ENCODE peak calls at places on chromosome X, in nine cellular contexts. T, Y, C, X, K, S, L, Q and R are unnamed samples.

GRCh38 chrX:113954297-113954696 is 629.6 kb upstream of the HTR2C start:
- DNase-seq in T (no peak), Y (no peak), C (no peak), X (no peak), K (no peak), S (no peak), L (no peak), Q (no peak), R (no peak)

GRCh38 chrX:41737065-41737464 is 13.1 kb downstream of the GPR82 start:
- DNase-seq in T (no peak), Y (no peak), C (no peak), X (no peak), K (no peak), S (no peak), L (no peak), Q (no peak), R (no peak)

GRCh38 chrX:96835660-96836289 is 47.9 kb upstream of the RPA4 start:
- DNase-seq in T (no peak), Y (no peak), C (no peak), X (no peak), K (no peak), S (no peak), L (no peak), Q (no peak), R (no peak)

GRCh38 chrX:23504895-23505294 is 162.4 kb upstream of the PRDX4 start:
- DNase-seq in T (no peak), Y (no peak), C (no peak), X (no peak), K (no peak), S (no peak), L (no peak), Q (no peak), R (no peak)

GRCh38 chrX:41441934-41442823 is 5.0 kb upstream of the NYX start:
- DNase-seq in T (peak), Y (peak), C (peak), X (peak), K (peak), S (peak), L (peak), Q (peak), R (peak)

GRCh38 chrX:9880237-9880636 is 86.9 kb upstream of the CLDN34 start:
- DNase-seq in T (no peak), Y (no peak), C (no peak), X (no peak), K (no peak), S (no peak), L (no peak), Q (no peak), R (no peak)

GRCh38 chrX:139203681-139204575 is 326.6 kb upstream of the F9 start:
- DNase-seq in T (peak), Y (no peak), C (no peak), X (peak), K (no peak), S (peak), L (no peak), Q (peak), R (peak)

GRCh38 chrX:143306991-143307965 is 210.0 kb downstream of the SPANXN3 start:
- DNase-seq in T (no peak), Y (no peak), C (no peak), X (no peak), K (no peak), S (no peak), L (no peak), Q (no peak), R (peak)